ENCODE peak calls at places on chromosome 17, in six cellular contexts. One of them, this sample, is unnamed.

GRCh38 chr17:4449736-4450135 is 16.0 kb downstream of the SPNS3 start:
- DNase-seq in EL: no peak
- DNase-seq in CD4-positive, alpha-beta T cell: no peak
- DNase-seq in GM04504: no peak
- DNase-seq in Peyer's patch: no peak
- DNase-seq in stimulated activated CD8-positive, alpha-beta memory T cell treated with anti-CD3 and anti-CD28 coated beads, Interleukin-15, amount 100 ng/mL, for 24 hours: no peak
- DNase-seq in this sample: peak; percentile 62

GRCh38 chr17:1766382-1767135 is 4.7 kb downstream of the SERPINF1 start:
- DNase-seq in EL: no peak
- DNase-seq in CD4-positive, alpha-beta T cell: no peak
- DNase-seq in GM04504: no peak
- DNase-seq in Peyer's patch: no peak
- DNase-seq in stimulated activated CD8-positive, alpha-beta memory T cell treated with anti-CD3 and anti-CD28 coated beads, Interleukin-15, amount 100 ng/mL, for 24 hours: no peak
- DNase-seq in this sample: no peak

GRCh38 chr17:79615446-79615845 is 4.6 kb upstream of the RBFOX3 start:
- DNase-seq in EL: no peak
- DNase-seq in CD4-positive, alpha-beta T cell: no peak
- DNase-seq in GM04504: no peak
- DNase-seq in Peyer's patch: no peak
- DNase-seq in stimulated activated CD8-positive, alpha-beta memory T cell treated with anti-CD3 and anti-CD28 coated beads, Interleukin-15, amount 100 ng/mL, for 24 hours: no peak
- DNase-seq in this sample: no peak

GRCh38 chr17:58043221-58044181 is 36.5 kb upstream of the SRSF1 start:
- DNase-seq in EL: no peak
- DNase-seq in CD4-positive, alpha-beta T cell: no peak
- DNase-seq in GM04504: no peak
- DNase-seq in Peyer's patch: no peak
- DNase-seq in stimulated activated CD8-positive, alpha-beta memory T cell treated with anti-CD3 and anti-CD28 coated beads, Interleukin-15, amount 100 ng/mL, for 24 hours: no peak
- DNase-seq in this sample: no peak

GRCh38 chr17:35906559-35907265 is 23.9 kb downstream of the RDM1 start:
- DNase-seq in EL: peak; percentile 48
- DNase-seq in CD4-positive, alpha-beta T cell: no peak
- DNase-seq in GM04504: no peak
- DNase-seq in Peyer's patch: no peak
- DNase-seq in stimulated activated CD8-positive, alpha-beta memory T cell treated with anti-CD3 and anti-CD28 coated beads, Interleukin-15, amount 100 ng/mL, for 24 hours: no peak
- DNase-seq in this sample: no peak

GRCh38 chr17:82050761-82051641 is 610 bp downstream of the RFNG start:
- DNase-seq in EL: no peak
- DNase-seq in CD4-positive, alpha-beta T cell: no peak
- DNase-seq in GM04504: peak; percentile 3
- DNase-seq in Peyer's patch: no peak
- DNase-seq in stimulated activated CD8-positive, alpha-beta memory T cell treated with anti-CD3 and anti-CD28 coated beads, Interleukin-15, amount 100 ng/mL, for 24 hours: no peak
- DNase-seq in this sample: no peak

GRCh38 chr17:15909481-15909991 is 35.4 kb upstream of the ADORA2B start:
- DNase-seq in EL: peak; percentile 18
- DNase-seq in CD4-positive, alpha-beta T cell: no peak
- DNase-seq in GM04504: no peak
- DNase-seq in Peyer's patch: no peak
- DNase-seq in stimulated activated CD8-positive, alpha-beta memory T cell treated with anti-CD3 and anti-CD28 coated beads, Interleukin-15, amount 100 ng/mL, for 24 hours: no peak
- DNase-seq in this sample: no peak

GRCh38 chr17:5123343-5124124 is 7.7 kb downstream of the USP6 start:
- DNase-seq in EL: no peak
- DNase-seq in CD4-positive, alpha-beta T cell: no peak
- DNase-seq in GM04504: no peak
- DNase-seq in Peyer's patch: peak; percentile 38
- DNase-seq in stimulated activated CD8-positive, alpha-beta memory T cell treated with anti-CD3 and anti-CD28 coated beads, Interleukin-15, amount 100 ng/mL, for 24 hours: no peak
- DNase-seq in this sample: no peak

GRCh38 chr17:35766903-35767510 is 6.3 kb downstream of the C17orf50 start:
- DNase-seq in EL: peak; percentile 55
- DNase-seq in CD4-positive, alpha-beta T cell: no peak
- DNase-seq in GM04504: no peak
- DNase-seq in Peyer's patch: peak; percentile 70
- DNase-seq in stimulated activated CD8-positive, alpha-beta memory T cell treated with anti-CD3 and anti-CD28 coated beads, Interleukin-15, amount 100 ng/mL, for 24 hours: no peak
- DNase-seq in this sample: peak; percentile 49

GRCh38 chr17:77839324-77840155 is 119.0 kb upstream of the TNRC6C start:
- DNase-seq in EL: no peak
- DNase-seq in CD4-positive, alpha-beta T cell: no peak
- DNase-seq in GM04504: no peak
- DNase-seq in Peyer's patch: peak; percentile 61
- DNase-seq in stimulated activated CD8-positive, alpha-beta memory T cell treated with anti-CD3 and anti-CD28 coated beads, Interleukin-15, amount 100 ng/mL, for 24 hours: no peak
- DNase-seq in this sample: no peak

GRCh38 chr17:71527311-71527710 is 593.5 kb upstream of the SOX9 start:
- DNase-seq in EL: no peak
- DNase-seq in CD4-positive, alpha-beta T cell: no peak
- DNase-seq in GM04504: no peak
- DNase-seq in Peyer's patch: no peak
- DNase-seq in stimulated activated CD8-positive, alpha-beta memory T cell treated with anti-CD3 and anti-CD28 coated beads, Interleukin-15, amount 100 ng/mL, for 24 hours: no peak
- DNase-seq in this sample: no peak